ENCODE peak calls at places on chromosomes 1 and 21, in four cellular contexts. K is AG09319; B is HEK293T; H is activated T-helper 1 cell treated with anti-CD3 and anti-CD28 coated beads, Interleukin-12 subunit alpha, Interleukin-12 subunit beta, Interleukin-2, Interleukin-4 antibody, amounts not matched to agents 30 ng/mL and 10 ng/mL and 1 ng/mL, durations not matched to agents 14 hours and 24 hours and 36 hours. D is an unnamed sample.

GRCh38 chr1:185474440-185475149 is 157.6 kb upstream of the IVNS1ABP start:
- DNase-seq in K (no peak), B (no peak), H (no peak), D (no peak)

GRCh38 chr1:247172956-247173355 is 1.1 kb upstream of the ZNF124 start:
- DNase-seq in B (no peak), H (no peak), K (no peak), D (no peak)

GRCh38 chr1:13587256-13588030 is 3.8 kb downstream of the PDPN start:
- DNase-seq in H (no peak), K (no peak), B (no peak), D (peak; percentile 25)

GRCh38 chr1:64042331-64043100 is 160.9 kb upstream of the UBE2U start:
- DNase-seq in K (peak; percentile 70), H (no peak), B (peak; percentile 18), D (peak; percentile 98)

GRCh38 chr1:39144943-39145650 is 59.4 kb upstream of the MACF1 start:
- DNase-seq in B (no peak), H (no peak), K (no peak), D (peak; percentile 45)

GRCh38 chr1:44941424-44942324 is 44.7 kb downstream of the EIF2B3 start:
- DNase-seq in K (no peak), B (no peak), H (no peak), D (no peak)

GRCh38 chr1:86429830-86430229 is 5.9 kb downstream of the CLCA2 start:
- DNase-seq in H (no peak), K (peak; percentile 83), B (no peak), D (peak; percentile 98)

GRCh38 chr1:192869308-192869940 is 60.6 kb downstream of the RGS2 start:
- DNase-seq in H (no peak), K (no peak), B (no peak), D (no peak)

GRCh38 chr1:68384872-68385390 is 64.8 kb downstream of the RPE65 start:
- DNase-seq in H (no peak), K (peak; percentile 43), B (no peak), D (peak; percentile 89)

GRCh38 chr1:93411000-93411399 is 36.9 kb upstream of the FNBP1L start:
- DNase-seq in B (no peak), H (no peak), K (no peak), D (no peak)

GRCh38 chr1:17791055-17791390 is 35.9 kb downstream of the ACTL8 start:
- DNase-seq in K (no peak), B (no peak), H (no peak), D (no peak)

GRCh38 chr1:26785611-26786436 is 1.9 kb upstream of the PIGV start:
- DNase-seq in B (no peak), K (no peak), H (no peak), D (peak; percentile 77)

GRCh38 chr1:56557746-56558145 is 21.6 kb downstream of the PLPP3 start:
- DNase-seq in H (no peak), B (no peak), K (no peak), D (no peak)

GRCh38 chr1:178300350-178300699 is 196.4 kb downstream of the CLEC20A start:
- DNase-seq in B (no peak), K (no peak), H (no peak), D (no peak)

GRCh38 chr1:205791568-205792180 is 16.4 kb upstream of the RAB29 start:
- DNase-seq in K (no peak), H (peak; percentile 36), B (peak; percentile 76), D (peak; percentile 64)

GRCh38 chr1:165641276-165641987 is 10.4 kb downstream of the MGST3 start:
- DNase-seq in H (no peak), B (no peak), K (no peak), D (peak; percentile 39)

GRCh38 chr1:23719162-23719820 is 24.0 kb upstream of the ELOA start:
- DNase-seq in H (no peak), B (no peak), K (no peak), D (no peak)

GRCh38 chr1:183239793-183240625 is 53.9 kb downstream of the LAMC2 start:
- DNase-seq in K (no peak), H (no peak), B (no peak), D (peak; percentile 79)

GRCh38 chr1:153549741-153550397 is 811 bp upstream of the S100A3 start:
- DNase-seq in B (no peak), H (no peak), K (no peak), D (no peak)

GRCh38 chr1:162381383-162381782 is at the start of gene C1orf226:
- DNase-seq in H (no peak), K (no peak), B (no peak), D (no peak)

GRCh38 chr1:153192697-153193096 is 10.5 kb upstream of the LELP1 start:
- DNase-seq in B (peak; percentile 41), K (no peak), H (no peak), D (no peak)

GRCh38 chr1:21521717-21522060 is 12.5 kb downstream of the ALPL start:
- DNase-seq in H (no peak), K (no peak), B (no peak), D (no peak)

GRCh38 chr1:117659565-117660264 is 53.9 kb downstream of the TENT5C start:
- DNase-seq in K (no peak), H (peak; percentile 24), B (no peak), D (no peak)

GRCh38 chr1:14810631-14811325 is 212.3 kb downstream of the KAZN start:
- DNase-seq in B (no peak), H (no peak), K (no peak), D (peak; percentile 41)

GRCh38 chr1:7886346-7886745 is 33.5 kb upstream of the UTS2 start:
- DNase-seq in B (no peak), K (no peak), H (no peak), D (peak; percentile 35)

GRCh38 chr1:10644307-10645128 is 151.9 kb downstream of the CASZ1 start:
- DNase-seq in B (no peak), H (no peak), K (no peak), D (peak; percentile 32)

GRCh38 chr1:226960944-226961765 is 21.1 kb downstream of the COQ8A start:
- DNase-seq in K (no peak), B (no peak), H (no peak), D (no peak)

GRCh38 chr1:100510441-100510840 is 27.5 kb upstream of the GPR88 start:
- DNase-seq in K (no peak), H (no peak), B (no peak), D (no peak)

GRCh38 chr1:39695011-39695410 is 3.8 kb upstream of the HPCAL4 start:
- DNase-seq in H (no peak), K (no peak), B (no peak), D (peak; percentile 14)

GRCh38 chr21:43667191-43667904 is 8.0 kb downstream of the RRP1B start:
- DNase-seq in H (no peak), K (no peak), B (no peak), D (peak; percentile 78)

GRCh38 chr1:79633456-79633855 is 626.9 kb upstream of the ADGRL4 start:
- DNase-seq in H (no peak), K (peak; percentile 19), B (no peak), D (peak; percentile 83)

GRCh38 chr21:45800339-45801080 is 157.0 kb downstream of the PCBP3 start:
- DNase-seq in B (no peak), K (no peak), H (no peak), D (no peak)

GRCh38 chr1:168261390-168261789 is 19.3 kb upstream of the TBX19 start:
- DNase-seq in H (no peak), K (peak; percentile 44), B (no peak), D (peak; percentile 91)